ENCODE peak calls at places on chromosomes 4 and X, in six cellular contexts. K is K562, R is endothelial cell of umbilical vein, W is A549, O is HepG2, J is GM12878. Q is an unnamed sample.
A peak's percentile ranks its signal among the peaks of the same experiment; 100 is the strongest.

GRCh38 chrX:2500681-2501151 is at the start of the genes DHRSX and ZBED1:
- DNase-seq in J (no peak), O (no peak), W (peak; percentile 37), R (no peak), K (peak; percentile 83), Q (peak; percentile 48)

GRCh38 chr4:76213415-76214268 is at the start of gene SCARB2:
- DNase-seq in O (peak; percentile 61), J (no peak), W (peak; percentile 80), K (peak; percentile 88), R (peak; percentile 90), Q (peak; percentile 83)

GRCh38 chr4:156111706-156112105 is 158.0 kb upstream of the CTSO start:
- DNase-seq in R (no peak), O (no peak), J (no peak), K (no peak), W (no peak), Q (no peak)

GRCh38 chr4:168574581-168575295 is 77.9 kb downstream of the PALLD start:
- DNase-seq in W (no peak), R (peak; percentile 28), J (no peak), K (no peak), O (no peak), Q (no peak)

GRCh38 chr4:84718699-84719098 is 135.8 kb downstream of the CDS1 start:
- DNase-seq in O (no peak), K (no peak), R (no peak), W (no peak), J (no peak), Q (no peak)

GRCh38 chr4:118173956-118174355 is 139.7 kb downstream of the NDST3 start:
- DNase-seq in J (no peak), R (peak; percentile 60), O (no peak), W (no peak), K (no peak), Q (peak; percentile 81)

GRCh38 chr4:142917678-142918077 is 71.6 kb upstream of the INPP4B start:
- DNase-seq in W (peak; percentile 12), O (peak; percentile 5), J (no peak), K (no peak), R (no peak), Q (no peak)

GRCh38 chr4:168794881-168795280 is 215.2 kb downstream of the CBR4 start:
- DNase-seq in O (no peak), K (no peak), W (no peak), J (no peak), R (no peak), Q (no peak)

GRCh38 chr4:163701915-163702314 is 207.4 kb downstream of the TMA16 start:
- DNase-seq in K (no peak), J (peak; percentile 49), O (no peak), R (no peak), W (no peak), Q (no peak)

GRCh38 chrX:130343411-130343810 is 3.7 kb downstream of the SLC25A14 start:
- DNase-seq in O (no peak), W (no peak), K (no peak), R (no peak), J (no peak), Q (no peak)

GRCh38 chrX:145861818-145862217 is 44.2 kb downstream of the SLITRK2 start:
- DNase-seq in O (no peak), J (no peak), R (no peak), W (no peak), K (no peak), Q (no peak)

GRCh38 chr4:147518846-147519767 is 38.2 kb downstream of the EDNRA start:
- DNase-seq in W (peak; percentile 67), R (peak; percentile 73), O (peak; percentile 39), K (peak; percentile 32), J (peak; percentile 28), Q (peak; percentile 62)

GRCh38 chr4:56551516-56551915 is 45.9 kb downstream of the ARL9 start:
- DNase-seq in W (no peak), K (no peak), J (no peak), O (no peak), R (no peak), Q (no peak)

GRCh38 chr4:6087669-6088068 is 69.4 kb upstream of the C4orf50 start:
- DNase-seq in J (no peak), O (peak; percentile 39), K (peak; percentile 44), W (peak; percentile 54), R (peak; percentile 3), Q (peak; percentile 32)
- TF ChIP-seq MYC in J (no peak), O (no peak), K (no peak), W (no peak), R (no peak), Q (no peak)

GRCh38 chr4:185813133-185813532 is 1.1 kb upstream of the SORBS2 start:
- DNase-seq in W (no peak), R (no peak), J (no peak), K (no peak), O (peak; percentile 29), Q (no peak)

GRCh38 chr4:185810746-185811508 is 1.1 kb downstream of the SORBS2 start:
- DNase-seq in W (no peak), K (no peak), J (no peak), O (peak; percentile 97), R (no peak), Q (no peak)

GRCh38 chr4:185809517-185810071 is 2.4 kb downstream of the SORBS2 start:
- DNase-seq in K (no peak), O (no peak), J (no peak), W (no peak), R (no peak), Q (no peak)

GRCh38 chr4:185817403-185817818 is 5.4 kb upstream of the SORBS2 start:
- DNase-seq in R (no peak), K (no peak), W (no peak), J (no peak), O (peak; percentile 45), Q (no peak)

DNA sequence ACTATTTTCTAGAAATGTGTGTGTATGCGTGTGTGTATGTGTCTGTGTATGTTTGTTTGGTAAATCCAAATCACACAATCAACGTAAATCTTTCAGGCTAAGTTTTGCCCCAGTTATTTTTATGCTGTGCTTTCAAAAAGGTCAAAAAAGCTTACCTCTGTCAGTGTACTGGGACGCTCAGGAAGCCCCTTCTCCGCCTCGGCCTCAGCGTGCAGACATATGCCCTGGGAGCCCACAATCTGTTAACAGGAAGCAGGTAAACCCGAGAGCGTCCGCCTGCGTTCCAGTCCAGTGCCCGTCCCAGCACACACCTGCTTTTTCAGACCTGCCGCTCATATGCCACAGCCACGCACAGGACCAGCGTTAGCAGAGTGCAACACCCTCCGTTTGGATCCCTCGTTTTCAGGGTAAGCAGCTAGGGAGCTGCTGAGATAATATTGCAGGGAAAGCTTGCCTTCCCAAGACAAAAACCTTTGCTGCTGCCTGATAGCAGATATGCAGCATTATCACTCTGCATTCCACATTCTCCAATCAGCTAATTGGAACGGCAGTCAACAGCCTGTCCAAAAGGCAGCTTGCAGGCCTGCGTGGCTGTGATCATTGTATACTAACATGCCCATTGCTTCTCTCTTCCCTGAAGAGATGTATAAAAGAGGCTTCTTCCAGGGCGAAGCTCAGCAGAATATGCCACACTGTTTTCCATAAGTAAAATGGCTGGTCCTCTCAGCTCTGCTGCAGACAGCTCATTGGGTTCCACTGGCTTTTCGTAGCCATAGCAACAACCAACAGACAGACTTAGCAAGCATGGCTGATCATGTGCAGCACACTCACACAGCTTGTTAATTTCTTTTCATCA is at the start of gene SORBS2:
- DNase-seq in R (no peak), W (no peak), K (no peak), O (peak; percentile 81), J (peak; percentile 56), Q (no peak)
- TF ChIP-seq POLR2A in R (no peak), W (no peak), K (no peak), O (peak; percentile 42), J (no peak), Q (no peak)

GRCh38 chr4:24845884-24846283 is 50.5 kb downstream of the SOD3 start:
- DNase-seq in J (no peak), W (no peak), R (no peak), K (no peak), O (no peak), Q (no peak)
- TF ChIP-seq MYC in J (no peak), W (no peak), R (no peak), K (no peak), O (no peak), Q (no peak)

GRCh38 chr4:41256740-41257256 is at the start of gene UCHL1:
- DNase-seq in J (no peak), O (no peak), W (peak; percentile 96), R (peak; percentile 62), K (no peak), Q (peak; percentile 69)
- TF ChIP-seq POLR2A in J (peak; percentile 86), O (no peak), W (peak; percentile 92), R (peak; percentile 92), K (no peak), Q (no peak)

GRCh38 chrX:40272141-40272540 is 174.4 kb upstream of the BCOR start:
- DNase-seq in J (no peak), W (no peak), O (no peak), R (no peak), K (no peak), Q (no peak)
- TF ChIP-seq MYC in J (no peak), W (no peak), O (no peak), R (no peak), K (no peak), Q (no peak)

GRCh38 chr4:15779336-15779735 is 1.2 kb downstream of the CD38 start:
- DNase-seq in W (peak; percentile 75), O (peak; percentile 46), R (peak; percentile 60), K (no peak), J (no peak), Q (peak; percentile 88)
- TF ChIP-seq POLR2A in W (no peak), O (no peak), R (no peak), K (no peak), J (no peak), Q (no peak)

DNA sequence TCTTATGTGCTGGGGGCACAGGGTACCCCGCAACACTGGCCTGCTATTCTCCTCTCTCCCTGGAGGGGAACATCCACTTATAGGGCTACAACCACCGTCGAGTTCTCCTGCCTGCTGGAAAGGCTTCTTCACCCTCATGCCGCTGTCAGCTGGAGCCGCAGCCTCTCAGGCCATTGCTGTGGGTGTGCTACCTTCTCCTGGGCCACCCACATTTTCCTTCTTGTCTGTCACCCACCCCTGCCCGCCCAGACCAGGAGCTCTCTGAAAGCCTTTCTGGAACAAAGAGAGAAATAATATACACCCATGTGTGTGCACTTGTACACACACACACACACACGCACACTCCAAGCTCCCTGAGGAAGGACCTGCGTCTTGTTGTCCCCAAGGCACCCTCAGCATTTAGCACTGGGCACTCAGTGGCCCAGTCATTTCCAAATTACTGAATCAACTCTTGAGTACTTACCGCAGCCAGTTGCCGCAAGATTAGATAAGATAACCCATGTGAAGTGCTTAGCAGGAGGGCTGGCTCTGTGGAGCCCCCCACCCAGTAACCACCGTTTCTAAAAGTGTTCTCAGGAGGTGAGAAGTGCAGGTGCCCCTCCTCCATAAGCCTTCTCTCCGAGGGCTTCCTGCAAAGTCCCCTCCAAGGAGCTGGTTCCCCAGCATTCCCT is 50.2 kb downstream of the CPZ start:
- DNase-seq in W (no peak), O (no peak), J (no peak), K (no peak), R (no peak), Q (no peak)
- TF ChIP-seq MYC in W (no peak), O (no peak), J (no peak), K (no peak), R (no peak), Q (no peak)

Q was measured in NB4.